ENCODE peak calls at places on chromosomes 2 and 18, in eight cellular contexts. R is fibroblast of the aortic adventitia, L is mammary epithelial cell, T is fibroblast of lung, H is A673, F is NB4, B is MM.1S, P is epithelial cell of proximal tubule. A is an unnamed sample.

GRCh38 chr2:166314022-166314759 is 61.6 kb downstream of the SCN9A start:
- DNase-seq in R (peak; percentile 77), L (peak; percentile 79), T (peak; percentile 90), H (no peak), F (no peak), B (no peak), P (peak; percentile 0), A (no peak)

GRCh38 chr2:11696736-11697102 is 26.7 kb upstream of the NTSR2 start:
- DNase-seq in R (no peak), L (no peak), T (no peak), H (no peak), F (no peak), B (no peak), P (no peak), A (no peak)

GRCh38 chr18:14086459-14087231 is 45.6 kb downstream of the ZNF519 start:
- DNase-seq in R (peak; percentile 59), L (peak; percentile 4), T (peak; percentile 19), H (peak; percentile 69), F (peak; percentile 56), B (peak; percentile 30), P (no peak), A (peak; percentile 45)

GRCh38 chr18:11984091-11984490 is 2.8 kb downstream of the IMPA2 start:
- DNase-seq in R (no peak), L (no peak), T (no peak), H (no peak), F (no peak), B (no peak), P (no peak), A (no peak)

GRCh38 chr2:11923935-11924334 is 177.5 kb downstream of the LPIN1 start:
- DNase-seq in R (no peak), L (no peak), T (no peak), H (no peak), F (no peak), B (no peak), P (no peak), A (no peak)

GRCh38 chr2:190129421-190130199 is 67.1 kb upstream of the MSTN start:
- DNase-seq in R (no peak), L (no peak), T (no peak), H (no peak), F (no peak), B (peak; percentile 20), P (no peak), A (no peak)

GRCh38 chr18:10942998-10943397 is 206.4 kb downstream of the PIEZO2 start:
- DNase-seq in R (no peak), L (no peak), T (no peak), H (no peak), F (no peak), B (no peak), P (no peak), A (no peak)

GRCh38 chr2:79993144-79993543 is 311.4 kb downstream of the LRRTM1 start:
- DNase-seq in R (no peak), L (no peak), T (peak; percentile 34), H (peak; percentile 57), F (peak; percentile 69), B (no peak), P (peak; percentile 45), A (no peak)

GRCh38 chr18:79645291-79645983 is 34.2 kb upstream of the CTDP1 start:
- DNase-seq in R (no peak), L (no peak), T (no peak), H (no peak), F (peak; percentile 96), B (peak; percentile 56), P (no peak), A (no peak)

GRCh38 chr2:191557841-191558240 is 120.1 kb upstream of the NABP1 start:
- DNase-seq in R (no peak), L (no peak), T (no peak), H (no peak), F (no peak), B (no peak), P (no peak), A (no peak)

GRCh38 chr2:150133623-150134022 is 353.8 kb downstream of the RND3 start:
- DNase-seq in R (peak; percentile 90), L (peak; percentile 98), T (peak; percentile 97), H (no peak), F (peak; percentile 64), B (peak; percentile 95), P (peak; percentile 86), A (peak; percentile 13)

GRCh38 chr18:22332590-22332989 is 85.1 kb downstream of the CTAGE1 start:
- DNase-seq in R (no peak), L (peak; percentile 14), T (no peak), H (peak; percentile 33), F (peak; percentile 53), B (no peak), P (no peak), A (no peak)

GRCh38 chr18:36662000-36662399 is 166.8 kb downstream of the TPGS2 start:
- DNase-seq in R (peak; percentile 16), L (no peak), T (no peak), H (no peak), F (peak; percentile 4), B (no peak), P (no peak), A (no peak)

GRCh38 chr2:218019411-218020060 is 16.7 kb upstream of the TNS1 start:
- DNase-seq in R (no peak), L (no peak), T (no peak), H (no peak), F (peak; percentile 93), B (no peak), P (no peak), A (no peak)

GRCh38 chr2:191625016-191625415 is 52.9 kb upstream of the NABP1 start:
- DNase-seq in R (no peak), L (no peak), T (peak; percentile 45), H (peak; percentile 80), F (peak; percentile 64), B (peak; percentile 69), P (no peak), A (no peak)

GRCh38 chr2:236947294-236947693 is 138.4 kb upstream of the COPS8 start:
- DNase-seq in R (no peak), L (no peak), T (no peak), H (no peak), F (no peak), B (no peak), P (no peak), A (no peak)

GRCh38 chr2:46002507-46002883 is 294.7 kb upstream of the EPAS1 start:
- DNase-seq in R (peak; percentile 70), L (peak; percentile 11), T (peak; percentile 68), H (no peak), F (no peak), B (no peak), P (no peak), A (no peak)

GRCh38 chr18:26336572-26336971 is 110.3 kb downstream of the TAF4B start:
- DNase-seq in R (no peak), L (no peak), T (no peak), H (no peak), F (no peak), B (no peak), P (no peak), A (no peak)

GRCh38 chr18:26332991-26333390 is 106.7 kb downstream of the TAF4B start:
- DNase-seq in R (no peak), L (no peak), T (no peak), H (no peak), F (no peak), B (no peak), P (no peak), A (no peak)

DNA sequence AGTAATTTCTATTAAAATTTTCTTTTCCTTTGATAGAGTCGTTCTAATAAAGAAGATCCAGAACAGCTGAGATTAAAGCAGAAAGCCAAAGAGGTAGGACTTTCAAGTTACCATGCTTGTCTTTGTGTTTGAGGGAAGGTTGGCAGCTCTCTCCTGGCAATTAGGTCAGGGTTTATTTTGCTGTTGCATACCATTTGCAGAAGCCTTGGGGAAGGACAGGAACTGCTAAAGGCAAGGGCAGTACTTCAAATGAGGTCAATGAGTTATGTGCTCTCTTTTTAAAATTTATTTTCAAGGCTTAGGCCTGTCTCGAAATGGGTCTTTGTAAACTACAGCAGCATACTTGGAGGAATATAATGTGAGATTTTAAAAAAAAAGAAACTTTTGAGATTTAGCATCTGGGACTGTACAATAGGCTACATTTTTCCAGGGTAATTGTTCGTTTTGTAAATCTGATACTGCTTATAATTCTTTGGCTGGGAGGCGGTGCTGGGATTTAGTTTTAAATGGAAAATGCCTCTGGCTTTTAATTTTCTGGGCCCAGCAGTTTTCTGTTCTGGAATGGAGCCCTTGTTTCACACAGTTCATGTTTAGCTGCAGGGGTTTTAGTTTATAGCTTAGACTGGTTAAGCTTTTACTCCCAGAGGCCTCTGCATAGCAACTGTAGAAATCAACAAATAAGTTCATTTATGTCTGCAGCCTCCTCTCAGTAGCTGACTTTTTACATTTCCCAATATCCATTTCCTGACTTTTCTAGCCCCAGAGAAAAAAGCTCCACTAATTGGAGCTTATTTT is 109.1 kb downstream of the TAF4B start:
- DNase-seq in R (no peak), L (no peak), T (peak; percentile 3), H (peak; percentile 22), F (no peak), B (no peak), P (peak; percentile 12), A (no peak)
- TF ChIP-seq CTCF in R (no peak), L (no peak), T (no peak), H (no peak), F (no peak), B (no peak), P (no peak), A (no peak)

DNA sequence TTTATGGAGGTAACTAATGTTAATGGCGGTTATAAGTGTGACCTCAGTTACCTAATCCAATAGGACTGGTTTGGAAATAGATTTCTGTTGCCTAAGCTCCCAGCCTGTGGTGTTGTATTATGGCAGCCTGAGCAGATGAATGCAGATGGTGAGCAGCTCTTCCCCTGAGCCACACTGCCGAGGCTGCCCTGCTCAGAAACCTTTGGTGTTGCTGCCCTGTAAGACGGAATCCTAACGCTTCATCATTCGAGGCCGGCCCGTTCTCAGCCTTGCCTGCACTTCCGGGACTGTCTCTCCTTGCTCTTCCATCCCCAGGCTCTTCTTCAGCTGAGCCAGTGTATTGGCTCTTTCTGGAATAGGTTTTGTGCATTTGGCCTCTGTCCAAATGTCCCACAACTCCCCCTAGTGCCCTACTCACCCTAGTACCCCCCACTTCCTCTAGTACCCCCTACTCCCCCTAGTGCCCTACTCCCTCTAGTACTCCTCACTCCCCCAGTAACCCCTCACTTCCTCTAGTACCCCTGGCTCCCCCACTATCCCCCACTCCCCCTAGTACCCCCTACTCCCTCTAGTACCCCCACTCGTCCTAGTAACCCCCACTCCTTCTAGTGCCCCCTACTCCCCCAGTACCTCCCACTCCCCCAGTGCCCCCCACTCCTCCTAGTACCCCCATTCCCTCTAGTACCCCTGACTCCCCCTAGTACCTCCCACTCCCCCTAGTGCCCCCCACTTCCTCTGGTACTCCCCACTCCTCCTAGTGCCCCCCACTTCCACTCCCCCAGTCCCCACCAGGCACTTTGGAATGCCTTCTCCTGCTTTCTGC is 106.0 kb upstream of the TAF1B start:
- DNase-seq in R (no peak), L (no peak), T (no peak), H (peak; percentile 39), F (peak; percentile 38), B (peak; percentile 48), P (no peak), A (peak; percentile 86)
- TF ChIP-seq CTCF in R (no peak), L (no peak), T (no peak), H (no peak), F (peak; percentile 11), B (peak; percentile 56), P (peak; percentile 57), A (peak; percentile 18)

GRCh38 chr2:116510117-116510671 is 1304.3 kb upstream of the DDX18 start:
- DNase-seq in R (no peak), L (no peak), T (no peak), H (peak; percentile 10), F (peak; percentile 49), B (peak; percentile 63), P (no peak), A (no peak)
- TF ChIP-seq CTCF in R (no peak), L (peak; percentile 45), T (no peak), H (peak; percentile 47), F (peak; percentile 61), B (peak; percentile 77), P (peak; percentile 54), A (peak; percentile 44)

GRCh38 chr18:55577812-55578539 is 10.0 kb downstream of the TCF4 start:
- DNase-seq in R (no peak), L (no peak), T (no peak), H (peak; percentile 16), F (peak; percentile 4), B (no peak), P (no peak), A (no peak)
- TF ChIP-seq CTCF in R (no peak), L (peak; percentile 38), T (no peak), H (no peak), F (no peak), B (no peak), P (peak; percentile 49), A (no peak)